ENCODE peak calls at places on chromosome 17, in six cellular contexts. V, H, Q, R, B and Y are unnamed samples.

GRCh38 chr17:76515291-76515949 is 14.2 kb upstream of the RHBDF2 start:
- DNase-seq in B (peak), Q (peak), H (peak), V (peak), R (peak), Y (no peak)

GRCh38 chr17:6639651-6640535 is 618 bp downstream of the KIAA0753 start:
- DNase-seq in R (no peak), B (no peak), H (peak), V (peak), Q (peak), Y (peak)

GRCh38 chr17:75267403-75268232 is 3.4 kb downstream of the MIF4GD start:
- DNase-seq in B (no peak), R (no peak), H (no peak), V (no peak), Q (no peak), Y (no peak)

GRCh38 chr17:17694229-17695081 is 13.2 kb downstream of the RAI1 start:
- DNase-seq in V (peak), R (peak), B (peak), H (peak), Q (peak), Y (peak)

GRCh38 chr17:32484628-32485027 is 2.2 kb upstream of the CDK5R1 start:
- DNase-seq in Q (no peak), R (no peak), H (no peak), B (no peak), V (no peak), Y (no peak)

GRCh38 chr17:12421646-12422306 is 243.9 kb upstream of the MYOCD start:
- DNase-seq in Q (peak), B (no peak), V (no peak), R (no peak), H (no peak), Y (no peak)

GRCh38 chr17:72471296-72471695 is 350.5 kb downstream of the SOX9 start:
- DNase-seq in V (no peak), Q (no peak), H (no peak), B (no peak), R (no peak), Y (no peak)

GRCh38 chr17:57971572-57971971 is 16.4 kb upstream of the CUEDC1 start:
- DNase-seq in B (no peak), H (no peak), Q (no peak), V (no peak), R (no peak), Y (no peak)

GRCh38 chr17:27269201-27269600 is 24.7 kb upstream of the WSB1 start:
- DNase-seq in B (no peak), H (no peak), Q (no peak), R (no peak), V (no peak), Y (no peak)

GRCh38 chr17:39092672-39093250 is 58.7 kb downstream of the PLXDC1 start:
- DNase-seq in Q (no peak), R (no peak), V (no peak), B (no peak), H (no peak), Y (no peak)

GRCh38 chr17:28925912-28926365 is 23.1 kb upstream of the DHRS13 start:
- DNase-seq in B (no peak), V (peak), R (no peak), Q (peak), H (peak), Y (no peak)

GRCh38 chr17:64599187-64599676 is 62.9 kb downstream of the SMURF2 start:
- DNase-seq in V (no peak), Q (no peak), B (peak), H (no peak), R (peak), Y (no peak)

GRCh38 chr17:66625321-66625767 is 209.6 kb upstream of the CACNG5 start:
- DNase-seq in H (peak), B (no peak), R (no peak), Q (peak), V (peak), Y (no peak)

GRCh38 chr17:45222273-45222993 is 748 bp downstream of the FMNL1 start:
- DNase-seq in H (no peak), Q (no peak), V (no peak), R (no peak), B (no peak), Y (no peak)

GRCh38 chr17:46949291-46950174 is 26.6 kb downstream of the GOSR2 start:
- DNase-seq in V (no peak), B (no peak), H (peak), R (no peak), Q (peak), Y (no peak)

GRCh38 chr17:8118769-8119574 is 658 bp upstream of the ALOXE3 start:
- DNase-seq in H (peak), Q (peak), R (peak), V (peak), B (peak), Y (peak)

GRCh38 chr17:44071198-44071520 is 624 bp downstream of the G6PC3 start:
- DNase-seq in V (peak), H (no peak), Q (peak), B (no peak), R (no peak), Y (no peak)

DNA sequence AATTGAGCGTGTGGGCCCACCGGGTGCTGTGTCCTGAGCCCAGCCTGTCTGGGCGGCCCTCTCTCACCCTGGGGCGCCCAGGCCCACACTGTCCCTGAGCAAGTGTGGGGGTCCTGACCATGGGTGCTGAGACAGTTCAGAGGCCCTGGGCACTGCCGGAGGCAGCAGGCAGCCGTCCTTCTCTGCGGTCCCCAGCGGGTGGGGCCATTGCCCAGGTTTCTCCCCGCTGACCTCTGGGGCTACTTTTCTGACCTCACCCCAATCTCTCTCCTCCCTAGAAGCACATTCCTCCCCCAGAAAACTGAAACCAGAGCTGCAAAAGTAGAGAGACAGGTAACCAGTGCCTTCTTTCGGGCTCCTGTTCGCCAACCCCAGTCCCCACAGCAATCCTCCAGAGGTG is 36.0 kb upstream of the PVALEF start:
- DNase-seq in H (no peak), B (no peak), Q (no peak), R (no peak), V (no peak), Y (no peak)
- TF ChIP-seq CTCF in H (no peak), B (no peak), Q (no peak), R (no peak), V (no peak), Y (no peak)

DNA sequence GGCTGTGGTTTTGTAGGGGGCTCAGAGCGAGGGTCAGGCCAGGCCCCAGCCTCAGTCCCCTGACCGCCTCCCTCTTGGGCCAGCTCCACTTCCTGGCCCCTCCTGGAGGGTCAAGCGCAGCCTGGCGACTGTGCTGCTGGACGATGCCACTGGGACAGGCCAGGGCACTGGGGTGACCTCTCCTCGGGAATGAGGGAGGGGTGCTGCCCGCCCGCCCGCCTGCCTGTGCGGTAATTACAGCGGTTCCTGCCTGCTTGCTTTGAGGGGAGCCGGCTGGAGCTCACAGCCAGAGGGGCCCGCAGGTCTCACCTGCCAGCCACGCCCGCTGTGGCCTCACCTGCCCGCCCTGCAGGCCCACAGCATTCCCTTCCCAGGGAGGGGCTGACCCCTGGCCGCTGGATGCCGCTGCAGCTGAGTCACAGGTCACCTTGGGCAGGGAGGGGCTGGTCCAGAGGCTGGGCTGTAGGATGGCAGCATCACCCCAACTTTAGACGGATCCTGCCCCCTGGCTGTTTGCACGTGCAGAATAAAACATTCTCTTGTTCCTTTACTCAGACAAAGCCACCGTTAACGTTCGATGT is 76.7 kb upstream of the CBX4 start:
- DNase-seq in H (peak), R (no peak), V (peak), B (peak), Q (peak), Y (no peak)
- TF ChIP-seq CTCF in H (peak), R (no peak), V (peak), B (no peak), Q (peak), Y (peak)

GRCh38 chr17:54749157-54749556 is 151.5 kb upstream of the TOM1L1 start:
- DNase-seq in R (no peak), H (no peak), V (no peak), B (no peak), Q (no peak), Y (no peak)

GRCh38 chr17:54754560-54754959 is 146.1 kb upstream of the TOM1L1 start:
- DNase-seq in V (no peak), H (no peak), R (no peak), Q (no peak), B (no peak), Y (no peak)
- TF ChIP-seq CTCF in V (no peak), H (peak), R (no peak), Q (no peak), B (no peak), Y (peak)

GRCh38 chr17:81912441-81913309 is 1.5 kb upstream of the PCYT2 start:
- DNase-seq in H (no peak), V (no peak), B (peak), Q (no peak), R (no peak), Y (no peak)

GRCh38 chr17:81910840-81911276 is 341 bp downstream of the PCYT2 start:
- DNase-seq in B (peak), Q (no peak), H (no peak), R (no peak), V (no peak), Y (peak)

GRCh38 chr17:81913394-81914102 is 2.3 kb upstream of the PCYT2 start:
- DNase-seq in R (no peak), Q (no peak), H (no peak), V (no peak), B (no peak), Y (no peak)

GRCh38 chr17:81911277-81911961 is at the start of gene PCYT2:
- DNase-seq in B (peak), Q (peak), H (peak), R (peak), V (peak), Y (peak)

GRCh38 chr17:81911969-81912368 is 770 bp upstream of the PCYT2 start:
- DNase-seq in R (no peak), H (no peak), V (no peak), B (no peak), Q (no peak), Y (no peak)
- TF ChIP-seq CTCF in R (no peak), H (no peak), V (no peak), B (no peak), Q (no peak), Y (no peak)

GRCh38 chr17:10290046-10290445 is 82.8 kb downstream of the MYH13 start:
- DNase-seq in V (peak), Q (no peak), H (no peak), R (no peak), B (no peak), Y (no peak)

GRCh38 chr17:10292057-10292931 is 80.5 kb downstream of the MYH13 start:
- DNase-seq in Q (peak), B (no peak), R (no peak), H (peak), V (peak), Y (no peak)

GRCh38 chr17:10294162-10294561 is 78.6 kb downstream of the MYH13 start:
- DNase-seq in Q (no peak), R (no peak), H (no peak), B (no peak), V (no peak), Y (no peak)

GRCh38 chr17:10297691-10298090 is 75.1 kb downstream of the MYH13 start:
- DNase-seq in R (no peak), Q (no peak), H (no peak), B (no peak), V (no peak), Y (no peak)

GRCh38 chr17:10295728-10296343 is 77.0 kb downstream of the MYH13 start:
- DNase-seq in Q (peak), B (no peak), V (peak), R (no peak), H (peak), Y (peak)
- TF ChIP-seq CTCF in Q (peak), B (peak), V (peak), R (no peak), H (peak), Y (peak)

GRCh38 chr17:78069695-78070094 is 58.9 kb downstream of the TMC6 start:
- DNase-seq in V (no peak), H (no peak), Q (no peak), R (no peak), B (no peak), Y (no peak)

GRCh38 chr17:78075011-78075410 is 53.5 kb downstream of the TMC6 start:
- DNase-seq in H (no peak), R (no peak), V (no peak), Q (no peak), B (no peak), Y (no peak)

GRCh38 chr17:78075545-78075944 is 53.0 kb downstream of the TMC6 start:
- DNase-seq in V (no peak), Q (no peak), B (no peak), H (no peak), R (no peak), Y (no peak)

GRCh38 chr17:78072961-78073360 is 55.6 kb downstream of the TMC6 start:
- DNase-seq in V (no peak), Q (no peak), B (no peak), H (no peak), R (no peak), Y (no peak)
- TF ChIP-seq CTCF in V (no peak), Q (no peak), B (no peak), H (no peak), R (no peak), Y (no peak)

GRCh38 chr17:50271173-50271750 is 3.0 kb upstream of the TMEM92 start:
- DNase-seq in R (no peak), H (no peak), B (no peak), V (no peak), Q (peak), Y (peak)

GRCh38 chr17:50269477-50270429 is 4.5 kb upstream of the TMEM92 start:
- DNase-seq in V (peak), Q (peak), R (peak), H (peak), B (peak), Y (no peak)

GRCh38 chr17:50272246-50272645 is 2.0 kb upstream of the TMEM92 start:
- DNase-seq in H (no peak), Q (no peak), B (no peak), V (no peak), R (peak), Y (no peak)

GRCh38 chr17:50268632-50269287 is 5.5 kb upstream of the TMEM92 start:
- DNase-seq in Q (peak), B (peak), R (peak), H (no peak), V (no peak), Y (peak)

DNA sequence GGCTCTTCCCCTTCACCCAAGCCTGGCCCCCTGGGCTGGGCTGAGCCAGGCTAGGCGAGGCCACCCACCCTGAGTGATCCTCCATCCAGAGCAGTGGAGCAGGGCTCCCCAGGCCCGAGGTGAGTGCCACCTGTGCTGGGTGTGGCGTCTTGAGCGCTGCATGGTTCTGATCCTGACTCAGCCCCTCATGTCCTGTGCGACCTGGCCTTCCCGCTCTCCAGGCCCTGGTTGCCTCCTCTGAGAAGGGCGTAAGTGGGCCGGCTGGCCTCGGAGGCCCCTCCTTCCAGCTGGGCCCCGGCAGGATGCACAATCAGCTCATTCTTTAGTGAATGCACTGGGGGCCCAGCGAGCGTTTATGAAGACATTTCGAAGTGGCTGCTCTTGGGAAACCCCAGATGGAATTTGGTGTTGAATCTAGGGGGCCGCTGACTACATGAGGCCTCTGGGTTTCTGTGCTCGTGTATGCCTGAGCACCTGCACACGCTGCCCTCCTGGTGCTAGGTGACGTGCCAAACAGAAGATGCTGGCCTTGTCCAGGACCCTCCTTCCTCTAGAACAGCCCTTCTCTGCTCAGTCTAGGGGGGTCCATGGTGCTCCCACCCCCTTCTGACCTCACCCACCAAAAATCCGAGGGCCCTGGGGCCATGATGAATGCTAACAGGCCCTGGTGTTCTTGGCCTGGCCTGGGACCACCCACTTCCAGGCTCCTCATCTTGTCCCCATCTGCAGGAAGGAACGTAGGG is 3.7 kb upstream of the TMEM92 start:
- DNase-seq in H (peak), B (peak), V (peak), Q (peak), R (peak), Y (peak)
- TF ChIP-seq CTCF in H (peak), B (no peak), V (no peak), Q (no peak), R (no peak), Y (peak)

GRCh38 chr17:1562178-1562643 is 381 bp downstream of the PITPNA start:
- DNase-seq in V (no peak), Q (no peak), R (no peak), H (peak), B (peak), Y (no peak)
- TF ChIP-seq CTCF in V (no peak), Q (no peak), R (no peak), H (no peak), B (no peak), Y (no peak)